ENCODE peak calls at places on chromosome 16, in seven cellular contexts. One of them, this sample, is unnamed.

GRCh38 chr16:64711026-64711425 is 410.8 kb downstream of the CDH11 start:
- DNase-seq in H1: no peak
- DNase-seq in GM12878: no peak
- DNase-seq in GM12892: no peak
- DNase-seq in SK-N-SH: no peak
- DNase-seq in K562: no peak
- DNase-seq in GM12891: no peak
- DNase-seq in this sample: no peak

GRCh38 chr16:2173366-2173765 is 17.8 kb downstream of the TRAF7 start:
- DNase-seq in GM12892: no peak
- DNase-seq in GM12891: no peak
- DNase-seq in K562: no peak
- DNase-seq in H1: no peak
- DNase-seq in GM12878: no peak
- DNase-seq in SK-N-SH: no peak
- DNase-seq in this sample: no peak

GRCh38 chr16:2003827-2004641 is 5.6 kb downstream of the ZNF598 start:
- DNase-seq in H1: peak; percentile 99
- DNase-seq in SK-N-SH: peak; percentile 99
- DNase-seq in GM12891: peak; percentile 99
- DNase-seq in GM12878: no peak
- DNase-seq in GM12892: peak; percentile 98
- DNase-seq in K562: peak; percentile 93
- DNase-seq in this sample: peak; percentile 92

GRCh38 chr16:4682084-4682581 is 11.2 kb upstream of the NUDT16L1 start:
- DNase-seq in H1: no peak
- DNase-seq in GM12878: no peak
- DNase-seq in K562: no peak
- DNase-seq in GM12891: no peak
- DNase-seq in GM12892: no peak
- DNase-seq in SK-N-SH: no peak
- DNase-seq in this sample: no peak

GRCh38 chr16:78461496-78461938 is 362.1 kb downstream of the WWOX start:
- DNase-seq in GM12892: no peak
- DNase-seq in GM12878: no peak
- DNase-seq in SK-N-SH: no peak
- DNase-seq in K562: no peak
- DNase-seq in H1: no peak
- DNase-seq in GM12891: no peak
- DNase-seq in this sample: peak; percentile 59

GRCh38 chr16:70809392-70810060 is 8.6 kb upstream of the VAC14 start:
- DNase-seq in GM12891: no peak
- DNase-seq in SK-N-SH: no peak
- DNase-seq in GM12892: no peak
- DNase-seq in K562: no peak
- DNase-seq in GM12878: no peak
- DNase-seq in H1: no peak
- DNase-seq in this sample: no peak

GRCh38 chr16:61274211-61274610 is 762.0 kb downstream of the CDH8 start:
- DNase-seq in GM12891: no peak
- DNase-seq in GM12892: no peak
- DNase-seq in K562: no peak
- DNase-seq in H1: no peak
- DNase-seq in GM12878: no peak
- DNase-seq in SK-N-SH: no peak
- DNase-seq in this sample: no peak

GRCh38 chr16:85455534-85455933 is 157.6 kb upstream of the GSE1 start:
- DNase-seq in GM12892: no peak
- DNase-seq in K562: no peak
- DNase-seq in SK-N-SH: no peak
- DNase-seq in H1: no peak
- DNase-seq in GM12878: no peak
- DNase-seq in GM12891: no peak
- DNase-seq in this sample: no peak

GRCh38 chr16:49855822-49856740 is at the start of gene ZNF423:
- DNase-seq in GM12892: no peak
- DNase-seq in SK-N-SH: peak; percentile 75
- DNase-seq in GM12878: no peak
- DNase-seq in GM12891: no peak
- DNase-seq in K562: no peak
- DNase-seq in H1: no peak
- DNase-seq in this sample: no peak

GRCh38 chr16:23504076-23504452 is 6.2 kb downstream of the GGA2 start:
- DNase-seq in GM12892: no peak
- DNase-seq in H1: no peak
- DNase-seq in K562: no peak
- DNase-seq in GM12891: no peak
- DNase-seq in SK-N-SH: no peak
- DNase-seq in GM12878: no peak
- DNase-seq in this sample: no peak

GRCh38 chr16:25157476-25157875 is 45.9 kb downstream of the LCMT1 start:
- DNase-seq in SK-N-SH: no peak
- DNase-seq in K562: no peak
- DNase-seq in GM12892: no peak
- DNase-seq in H1: no peak
- DNase-seq in GM12891: no peak
- DNase-seq in GM12878: no peak
- DNase-seq in this sample: no peak

GRCh38 chr16:67169011-67169451 is 1.3 kb upstream of the NOL3 start:
- DNase-seq in GM12892: no peak
- DNase-seq in SK-N-SH: no peak
- DNase-seq in K562: no peak
- DNase-seq in GM12891: no peak
- DNase-seq in GM12878: no peak
- DNase-seq in H1: no peak
- DNase-seq in this sample: no peak

GRCh38 chr16:27515874-27516353 is 33.8 kb downstream of the GTF3C1 start:
- DNase-seq in GM12891: peak; percentile 54
- DNase-seq in SK-N-SH: peak; percentile 68
- DNase-seq in GM12892: peak; percentile 57
- DNase-seq in H1: peak; percentile 79
- DNase-seq in K562: peak; percentile 44
- DNase-seq in GM12878: no peak
- DNase-seq in this sample: peak; percentile 36

GRCh38 chr16:20348365-20349185 is 3.9 kb downstream of the UMOD start:
- DNase-seq in K562: peak; percentile 12
- DNase-seq in GM12878: no peak
- DNase-seq in H1: peak; percentile 93
- DNase-seq in GM12891: no peak
- DNase-seq in GM12892: peak; percentile 10
- DNase-seq in SK-N-SH: peak; percentile 39
- DNase-seq in this sample: no peak

GRCh38 chr16:12315330-12316138 is 339.0 kb downstream of the SNX29 start:
- DNase-seq in GM12878: no peak
- DNase-seq in K562: no peak
- DNase-seq in SK-N-SH: no peak
- DNase-seq in GM12892: no peak
- DNase-seq in H1: no peak
- DNase-seq in GM12891: no peak
- DNase-seq in this sample: peak; percentile 91

GRCh38 chr16:3144331-3144881 is 9.6 kb downstream of the ZNF213 start:
- DNase-seq in K562: no peak
- DNase-seq in GM12892: no peak
- DNase-seq in GM12891: no peak
- DNase-seq in H1: no peak
- DNase-seq in SK-N-SH: no peak
- DNase-seq in GM12878: no peak
- DNase-seq in this sample: no peak

GRCh38 chr16:86067516-86067915 is 168.6 kb downstream of the IRF8 start:
- DNase-seq in H1: no peak
- DNase-seq in GM12878: no peak
- DNase-seq in SK-N-SH: no peak
- DNase-seq in K562: no peak
- DNase-seq in GM12891: no peak
- DNase-seq in GM12892: no peak
- DNase-seq in this sample: no peak

GRCh38 chr16:76123966-76124365 is 153.2 kb upstream of the CNTNAP4 start:
- DNase-seq in GM12892: no peak
- DNase-seq in GM12891: no peak
- DNase-seq in H1: no peak
- DNase-seq in GM12878: no peak
- DNase-seq in K562: no peak
- DNase-seq in SK-N-SH: no peak
- DNase-seq in this sample: no peak

GRCh38 chr16:81614171-81614570 is 164.9 kb upstream of the PLCG2 start:
- DNase-seq in K562: no peak
- DNase-seq in GM12878: no peak
- DNase-seq in GM12892: no peak
- DNase-seq in SK-N-SH: no peak
- DNase-seq in GM12891: no peak
- DNase-seq in H1: no peak
- DNase-seq in this sample: no peak

GRCh38 chr16:70520612-70521297 is 2.6 kb downstream of the COG4 start:
- DNase-seq in GM12892: no peak
- DNase-seq in K562: no peak
- DNase-seq in GM12878: no peak
- DNase-seq in SK-N-SH: no peak
- DNase-seq in H1: no peak
- DNase-seq in GM12891: peak; percentile 28
- DNase-seq in this sample: no peak

GRCh38 chr16:9091867-9092281 is 430 bp downstream of the HAPSTR1 start:
- DNase-seq in SK-N-SH: no peak
- DNase-seq in GM12891: peak; percentile 24
- DNase-seq in H1: peak; percentile 61
- DNase-seq in K562: no peak
- DNase-seq in GM12878: no peak
- DNase-seq in GM12892: peak; percentile 28
- DNase-seq in this sample: no peak

GRCh38 chr16:70767377-70768204 is 33.4 kb downstream of the VAC14 start:
- DNase-seq in K562: no peak
- DNase-seq in GM12892: no peak
- DNase-seq in SK-N-SH: no peak
- DNase-seq in H1: no peak
- DNase-seq in GM12878: no peak
- DNase-seq in GM12891: no peak
- DNase-seq in this sample: no peak

GRCh38 chr16:66539628-66540469 is 10.1 kb downstream of the TK2 start:
- DNase-seq in SK-N-SH: no peak
- DNase-seq in GM12892: no peak
- DNase-seq in GM12878: no peak
- DNase-seq in H1: no peak
- DNase-seq in K562: no peak
- DNase-seq in GM12891: no peak
- DNase-seq in this sample: no peak

GRCh38 chr16:4200000-4200780 is 41.7 kb downstream of the SRL start:
- DNase-seq in H1: peak; percentile 74
- DNase-seq in K562: peak; percentile 80
- DNase-seq in SK-N-SH: peak; percentile 86
- DNase-seq in GM12878: no peak
- DNase-seq in GM12891: no peak
- DNase-seq in GM12892: no peak
- DNase-seq in this sample: peak; percentile 50

GRCh38 chr16:57748596-57748995 is 13.0 kb downstream of the KATNB1 start:
- DNase-seq in K562: no peak
- DNase-seq in GM12892: no peak
- DNase-seq in H1: no peak
- DNase-seq in GM12878: no peak
- DNase-seq in SK-N-SH: no peak
- DNase-seq in GM12891: no peak
- DNase-seq in this sample: no peak
- TF ChIP-seq TAF1 in K562: no peak
- TF ChIP-seq TAF1 in GM12892: no peak
- TF ChIP-seq TAF1 in H1: no peak
- TF ChIP-seq TAF1 in GM12878: no peak
- TF ChIP-seq TAF1 in SK-N-SH: no peak
- TF ChIP-seq TAF1 in GM12891: no peak
- TF ChIP-seq TAF1 in this sample: no peak

GRCh38 chr16:57299009-57299718 is 14.7 kb upstream of the PLLP start:
- DNase-seq in SK-N-SH: peak; percentile 69
- DNase-seq in GM12878: no peak
- DNase-seq in GM12892: no peak
- DNase-seq in K562: peak; percentile 44
- DNase-seq in GM12891: no peak
- DNase-seq in H1: peak; percentile 68
- DNase-seq in this sample: peak; percentile 71
- TF ChIP-seq TAF1 in SK-N-SH: no peak
- TF ChIP-seq TAF1 in GM12878: no peak
- TF ChIP-seq TAF1 in GM12892: no peak
- TF ChIP-seq TAF1 in K562: no peak
- TF ChIP-seq TAF1 in GM12891: no peak
- TF ChIP-seq TAF1 in H1: no peak
- TF ChIP-seq TAF1 in this sample: no peak

DNA sequence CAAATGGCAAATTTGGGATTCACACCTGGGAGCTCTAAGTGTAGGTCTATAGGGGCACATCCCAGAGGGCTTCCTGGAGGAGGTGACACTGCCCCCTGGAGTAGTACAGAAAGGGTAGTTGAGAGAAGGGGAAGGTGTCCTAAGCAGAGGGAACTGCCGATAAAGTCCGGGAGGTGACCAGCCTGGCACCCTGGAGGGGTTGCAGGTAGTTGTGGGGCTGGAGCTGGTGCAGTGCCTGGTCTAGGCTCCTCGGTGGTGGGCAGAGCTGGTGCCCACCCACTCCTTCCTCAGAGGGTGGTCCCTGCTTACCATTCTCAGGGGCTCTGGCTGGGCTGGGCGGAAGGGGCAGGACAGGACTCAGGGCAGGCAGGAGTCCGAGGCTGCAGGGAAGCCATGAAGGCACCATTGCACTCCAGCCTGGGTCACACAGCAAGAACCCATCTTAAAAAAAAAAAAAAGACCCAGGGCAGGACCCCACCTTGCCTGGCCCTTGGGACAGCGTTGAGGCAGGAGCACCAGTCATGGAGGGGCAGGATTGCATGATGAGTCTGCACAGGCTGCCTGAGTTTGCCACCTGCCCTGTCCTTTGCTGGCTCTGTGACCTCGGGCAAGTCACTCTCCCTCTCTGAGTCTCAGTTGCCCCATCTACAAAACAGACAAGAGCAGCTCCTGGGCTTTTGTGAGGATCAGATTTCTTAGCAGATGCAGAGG is 43.8 kb downstream of the LAT start:
- DNase-seq in GM12891: no peak
- DNase-seq in SK-N-SH: no peak
- DNase-seq in H1: no peak
- DNase-seq in GM12892: no peak
- DNase-seq in K562: no peak
- DNase-seq in GM12878: no peak
- DNase-seq in this sample: no peak
- TF ChIP-seq TAF1 in GM12891: no peak
- TF ChIP-seq TAF1 in SK-N-SH: no peak
- TF ChIP-seq TAF1 in H1: no peak
- TF ChIP-seq TAF1 in GM12892: no peak
- TF ChIP-seq TAF1 in K562: no peak
- TF ChIP-seq TAF1 in GM12878: no peak
- TF ChIP-seq TAF1 in this sample: no peak

GRCh38 chr16:89579351-89579750 is 3.8 kb downstream of the CPNE7 start:
- DNase-seq in K562: no peak
- DNase-seq in GM12878: no peak
- DNase-seq in GM12891: no peak
- DNase-seq in GM12892: no peak
- DNase-seq in H1: no peak
- DNase-seq in SK-N-SH: no peak
- DNase-seq in this sample: no peak
- TF ChIP-seq TAF1 in K562: no peak
- TF ChIP-seq TAF1 in GM12878: no peak
- TF ChIP-seq TAF1 in GM12891: no peak
- TF ChIP-seq TAF1 in GM12892: no peak
- TF ChIP-seq TAF1 in H1: no peak
- TF ChIP-seq TAF1 in SK-N-SH: no peak
- TF ChIP-seq TAF1 in this sample: no peak

This sample was measured in HepG2.